ENCODE peak calls at places on chromosomes 2 and 18, in ten cellular contexts. G, M, W, I, F, J, Q, N, T and U are unnamed samples.

GRCh38 chr2:56474412-56475158 is 290.8 kb downstream of the CCDC85A start:
- DNase-seq in I (no peak), M (peak; percentile 34), F (peak; percentile 5), G (peak; percentile 23), W (no peak), N (no peak), Q (no peak), T (no peak), J (no peak), U (no peak)

GRCh38 chr2:28952806-28953190 is 28.3 kb upstream of the TOGARAM2 start:
- DNase-seq in F (no peak), G (no peak), N (no peak), W (no peak), T (no peak), M (no peak), Q (no peak), I (no peak), J (no peak), U (peak; percentile 67)

GRCh38 chr2:224901121-224901676 is 141.1 kb downstream of the DOCK10 start:
- DNase-seq in W (no peak), Q (no peak), G (no peak), I (no peak), M (no peak), F (no peak), N (no peak), J (no peak), T (no peak), U (no peak)

GRCh38 chr2:16666453-16666801 is 793 bp upstream of the CYRIA start:
- DNase-seq in I (no peak), M (no peak), T (no peak), G (no peak), F (no peak), W (no peak), Q (no peak), J (no peak), N (no peak), U (no peak)

GRCh38 chr2:79181617-79182016 is 22.1 kb upstream of the REG3A start:
- DNase-seq in G (no peak), I (no peak), J (no peak), N (no peak), M (no peak), F (no peak), W (no peak), Q (no peak), T (no peak), U (no peak)

GRCh38 chr2:174326880-174327558 is 7.7 kb upstream of the SP9 start:
- DNase-seq in J (no peak), W (peak; percentile 34), M (no peak), I (no peak), F (no peak), T (no peak), Q (no peak), G (no peak), N (peak; percentile 41), U (no peak)

GRCh38 chr2:53217250-53217649 is 550.4 kb upstream of the CHAC2 start:
- DNase-seq in J (no peak), G (no peak), M (no peak), I (no peak), N (no peak), W (no peak), Q (no peak), F (no peak), T (no peak), U (no peak)

GRCh38 chr2:20168048-20168726 is 56.7 kb downstream of the SDC1 start:
- DNase-seq in W (no peak), T (no peak), J (no peak), I (no peak), N (no peak), M (no peak), Q (no peak), F (no peak), G (no peak), U (no peak)

GRCh38 chr18:64002581-64002980 is 32.7 kb downstream of the SERPINB8 start:
- DNase-seq in J (no peak), F (no peak), M (no peak), I (no peak), W (no peak), N (no peak), Q (no peak), T (no peak), G (no peak), U (no peak)

GRCh38 chr2:30272761-30273573 is 41.6 kb downstream of the LBH start:
- DNase-seq in N (no peak), I (peak; percentile 26), J (no peak), M (no peak), T (no peak), F (peak; percentile 74), Q (peak; percentile 60), G (peak; percentile 79), W (no peak), U (no peak)

GRCh38 chr18:44882163-44882881 is 201.6 kb downstream of the SETBP1 start:
- DNase-seq in J (no peak), T (no peak), W (no peak), F (no peak), Q (no peak), N (no peak), M (no peak), G (no peak), I (no peak), U (no peak)

GRCh38 chr2:181742908-181743722 is 62.8 kb upstream of the NEUROD1 start:
- DNase-seq in T (no peak), Q (peak; percentile 33), G (peak; percentile 51), F (peak; percentile 42), N (peak; percentile 16), M (no peak), J (peak; percentile 6), W (peak; percentile 15), I (peak; percentile 45), U (peak; percentile 85)

GRCh38 chr2:23491622-23492336 is 106.8 kb downstream of the KLHL29 start:
- DNase-seq in I (no peak), W (no peak), J (no peak), F (no peak), M (no peak), Q (no peak), T (no peak), G (no peak), N (no peak), U (no peak)

GRCh38 chr2:50571278-50571677 is 460.7 kb downstream of the NRXN1 start:
- DNase-seq in J (no peak), T (no peak), W (no peak), F (no peak), N (no peak), Q (no peak), M (no peak), I (no peak), G (no peak), U (no peak)

GRCh38 chr2:29485631-29486030 is 370.4 kb downstream of the CLIP4 start:
- DNase-seq in N (no peak), G (no peak), F (no peak), J (no peak), W (no peak), Q (no peak), T (no peak), M (no peak), I (no peak), U (no peak)

GRCh38 chr2:33134764-33135560 is 188.2 kb downstream of the LTBP1 start:
- DNase-seq in F (no peak), T (no peak), I (no peak), M (no peak), Q (no peak), G (no peak), W (no peak), N (no peak), J (no peak), U (no peak)

GRCh38 chr2:235570966-235571692 is 77.3 kb downstream of the AGAP1 start:
- DNase-seq in Q (no peak), J (no peak), T (no peak), M (no peak), G (no peak), W (no peak), N (no peak), I (no peak), F (no peak), U (no peak)

GRCh38 chr2:152532241-152532640 is 185.0 kb downstream of the PRPF40A start:
- DNase-seq in J (no peak), T (no peak), G (no peak), W (no peak), Q (no peak), I (no peak), M (no peak), N (no peak), F (no peak), U (no peak)

GRCh38 chr2:167761465-167762136 is 485.8 kb downstream of the STK39 start:
- DNase-seq in F (no peak), M (no peak), N (no peak), J (no peak), I (no peak), Q (no peak), T (no peak), G (no peak), W (no peak), U (no peak)

GRCh38 chr2:135132314-135132713 is 80.2 kb downstream of the RAB3GAP1 start:
- DNase-seq in T (no peak), I (no peak), J (no peak), F (no peak), N (no peak), M (peak; percentile 31), W (no peak), Q (no peak), G (no peak), U (no peak)

GRCh38 chr2:131674174-131674507 is 146.5 kb downstream of the CCDC74A start:
- DNase-seq in W (no peak), F (no peak), J (no peak), I (peak; percentile 14), T (no peak), G (no peak), Q (no peak), N (no peak), M (no peak), U (no peak)

GRCh38 chr18:25247725-25248124 is 104.2 kb downstream of the ZNF521 start:
- DNase-seq in Q (no peak), J (no peak), W (no peak), G (no peak), N (no peak), I (peak; percentile 60), T (no peak), M (no peak), F (no peak), U (no peak)

GRCh38 chr2:156001851-156002250 is 330.7 kb downstream of the NR4A2 start:
- DNase-seq in I (no peak), W (no peak), F (no peak), N (no peak), Q (no peak), M (no peak), T (no peak), G (no peak), J (no peak), U (no peak)

GRCh38 chr2:121186261-121186660 is 98.7 kb downstream of the TFCP2L1 start:
- DNase-seq in G (no peak), M (no peak), W (no peak), I (no peak), Q (no peak), F (no peak), N (no peak), J (no peak), T (no peak), U (no peak)

GRCh38 chr2:138234265-138234664 is 267.3 kb upstream of the SPOPL start:
- DNase-seq in Q (no peak), N (no peak), I (no peak), G (no peak), T (no peak), F (no peak), W (no peak), J (no peak), M (no peak), U (no peak)

GRCh38 chr2:234147335-234147861 is 96.9 kb downstream of the SPP2 start:
- DNase-seq in J (no peak), N (no peak), T (no peak), G (no peak), I (no peak), M (no peak), Q (no peak), F (no peak), W (no peak), U (no peak)

GRCh38 chr18:26839609-26840008 is 25.9 kb downstream of the AQP4 start:
- DNase-seq in M (no peak), W (no peak), I (no peak), F (no peak), G (no peak), N (no peak), J (no peak), T (no peak), Q (no peak), U (no peak)

GRCh38 chr2:35973132-35973736 is 382.3 kb upstream of the CRIM1 start:
- DNase-seq in F (peak; percentile 13), J (no peak), N (no peak), G (no peak), I (peak; percentile 1), Q (no peak), W (no peak), M (no peak), T (no peak), U (peak; percentile 54)